ENCODE peak calls at places on chromosomes 5 and 9, in four cellular contexts. R is prostate gland, D is kidney epithelial cell, M is A549. G is an unnamed sample.

GRCh38 chr9:3332802-3333201 is 193.0 kb downstream of the RFX3 start:
- DNase-seq in R (no peak), D (no peak), M (no peak), G (no peak)

GRCh38 chr5:151075698-151076331 is 5.0 kb downstream of the TNIP1 start:
- DNase-seq in R (no peak), D (no peak), M (no peak), G (no peak)

GRCh38 chr5:115543365-115543700 is 1.2 kb downstream of the FEM1C start:
- DNase-seq in R (peak; percentile 11), D (no peak), M (no peak), G (no peak)

GRCh38 chr5:41869150-41869738 is 981 bp downstream of the OXCT1 start:
- DNase-seq in R (peak; percentile 48), D (no peak), M (no peak), G (no peak)

GRCh38 chr9:72871685-72872084 is 81.2 kb downstream of the ALDH1A1 start:
- DNase-seq in R (no peak), D (no peak), M (no peak), G (no peak)

GRCh38 chr5:149063017-149063687 is at the start of gene SH3TC2:
- DNase-seq in R (peak; percentile 57), D (no peak), M (peak; percentile 14), G (no peak)

GRCh38 chr5:147690595-147690994 is 91.9 kb downstream of the JAKMIP2 start:
- DNase-seq in R (no peak), D (peak; percentile 25), M (no peak), G (no peak)

GRCh38 chr5:30500513-30500912 is 693.0 kb upstream of the CDH6 start:
- DNase-seq in R (no peak), D (no peak), M (no peak), G (no peak)

GRCh38 chr5:148860599-148860998 is 34.2 kb downstream of the ADRB2 start:
- DNase-seq in R (no peak), D (no peak), M (no peak), G (no peak)

GRCh38 chr5:180315762-180316212 is 23.9 kb upstream of the MAPK9 start:
- DNase-seq in R (peak; percentile 21), D (no peak), M (peak; percentile 54), G (no peak)

GRCh38 chr5:58462623-58463230 is 2.8 kb upstream of the PLK2 start:
- DNase-seq in R (peak; percentile 24), D (no peak), M (peak; percentile 31), G (no peak)

GRCh38 chr5:147417133-147417813 is 92.6 kb downstream of the DPYSL3 start:
- DNase-seq in R (peak; percentile 18), D (no peak), M (no peak), G (no peak)

GRCh38 chr5:143207563-143208364 is 195.7 kb downstream of the NR3C1 start:
- DNase-seq in R (no peak), D (no peak), M (no peak), G (no peak)

GRCh38 chr5:173710528-173710927 is 94.1 kb upstream of the BOD1 start:
- DNase-seq in R (no peak), D (no peak), M (no peak), G (no peak)

GRCh38 chr9:114988962-114989599 is 58.7 kb upstream of the TNFSF8 start:
- DNase-seq in R (no peak), D (no peak), M (no peak), G (no peak)

GRCh38 chr9:75229605-75230332 is 141.5 kb downstream of the OSTF1 start:
- DNase-seq in R (peak; percentile 97), D (peak; percentile 87), M (no peak), G (no peak)

GRCh38 chr9:129141066-129142041 is 30.1 kb downstream of the PTPA start:
- DNase-seq in R (peak; percentile 65), D (peak; percentile 94), M (no peak), G (peak; percentile 75)

GRCh38 chr5:80654054-80654390 is 430 bp upstream of the MSH3 start:
- DNase-seq in R (no peak), D (no peak), M (peak; percentile 25), G (no peak)

GRCh38 chr9:100213730-100214477 is 114.9 kb downstream of the INVS start:
- DNase-seq in R (no peak), D (peak; percentile 38), M (no peak), G (no peak)

GRCh38 chr9:124202447-124202971 is 55.2 kb upstream of the NEK6 start:
- DNase-seq in R (no peak), D (no peak), M (no peak), G (no peak)

GRCh38 chr5:64923151-64923685 is 154.5 kb downstream of the CWC27 start:
- DNase-seq in R (no peak), D (no peak), M (no peak), G (no peak)

GRCh38 chr5:1031306-1031959 is 22.8 kb downstream of the NKD2 start:
- DNase-seq in R (no peak), D (no peak), M (no peak), G (no peak)

GRCh38 chr9:8816361-8816760 is 1016.8 kb upstream of the DMAC1 start:
- DNase-seq in R (no peak), D (peak; percentile 29), M (no peak), G (no peak)

GRCh38 chr9:72984990-72985389 is 32.1 kb upstream of the ALDH1A1 start:
- DNase-seq in R (peak; percentile 55), D (no peak), M (no peak), G (peak; percentile 63)

GRCh38 chr5:149170292-149170691 is 29.0 kb downstream of the ABLIM3 start:
- DNase-seq in R (no peak), D (no peak), M (no peak), G (no peak)

GRCh38 chr9:95032580-95033298 is 284.8 kb downstream of the FANCC start:
- DNase-seq in R (no peak), D (no peak), M (no peak), G (no peak)

GRCh38 chr9:81112638-81113037 is 576.7 kb downstream of the TLE1 start:
- DNase-seq in R (no peak), D (no peak), M (no peak), G (no peak)

GRCh38 chr5:31479706-31480105 is 52.2 kb downstream of the DROSHA start:
- DNase-seq in R (no peak), D (no peak), M (no peak), G (no peak)

GRCh38 chr5:179371681-179372675 is 26.7 kb upstream of the ADAMTS2 start:
- DNase-seq in R (no peak), D (no peak), M (no peak), G (no peak)

GRCh38 chr9:124000161-124000783 is 11.3 kb upstream of the LHX2 start:
- DNase-seq in R (no peak), D (no peak), M (peak; percentile 15), G (no peak)

GRCh38 chr9:34124103-34124502 is 2.4 kb downstream of the DCAF12 start:
- DNase-seq in R (no peak), D (no peak), M (no peak), G (no peak)

GRCh38 chr9:91045036-91045435 is 243.4 kb downstream of the SYK start:
- DNase-seq in R (no peak), D (no peak), M (no peak), G (no peak)

DNA sequence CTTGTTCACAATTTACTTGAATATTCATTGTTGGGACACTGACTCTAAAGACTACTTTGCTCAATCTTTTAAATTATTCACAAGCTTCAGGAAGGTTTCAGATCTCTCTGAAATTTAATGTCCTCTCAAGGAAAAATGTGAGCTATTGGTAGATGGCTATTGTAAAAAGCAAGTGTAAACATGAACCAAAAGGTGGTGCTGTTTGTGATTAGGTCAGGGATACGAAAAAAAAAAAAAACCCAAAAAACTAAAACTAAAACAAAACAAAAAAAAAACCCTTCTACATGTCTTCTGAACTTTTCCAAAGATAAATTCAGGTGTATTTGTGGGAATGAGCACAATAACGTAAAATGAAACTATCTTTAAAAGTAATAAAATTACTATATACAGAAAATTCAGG is 193.8 kb downstream of the SLF1 start:
- DNase-seq in R (no peak), D (no peak), M (no peak), G (no peak)
- TF ChIP-seq CTCF in R (no peak), D (no peak), M (peak; percentile 6), G (peak; percentile 11)

DNA sequence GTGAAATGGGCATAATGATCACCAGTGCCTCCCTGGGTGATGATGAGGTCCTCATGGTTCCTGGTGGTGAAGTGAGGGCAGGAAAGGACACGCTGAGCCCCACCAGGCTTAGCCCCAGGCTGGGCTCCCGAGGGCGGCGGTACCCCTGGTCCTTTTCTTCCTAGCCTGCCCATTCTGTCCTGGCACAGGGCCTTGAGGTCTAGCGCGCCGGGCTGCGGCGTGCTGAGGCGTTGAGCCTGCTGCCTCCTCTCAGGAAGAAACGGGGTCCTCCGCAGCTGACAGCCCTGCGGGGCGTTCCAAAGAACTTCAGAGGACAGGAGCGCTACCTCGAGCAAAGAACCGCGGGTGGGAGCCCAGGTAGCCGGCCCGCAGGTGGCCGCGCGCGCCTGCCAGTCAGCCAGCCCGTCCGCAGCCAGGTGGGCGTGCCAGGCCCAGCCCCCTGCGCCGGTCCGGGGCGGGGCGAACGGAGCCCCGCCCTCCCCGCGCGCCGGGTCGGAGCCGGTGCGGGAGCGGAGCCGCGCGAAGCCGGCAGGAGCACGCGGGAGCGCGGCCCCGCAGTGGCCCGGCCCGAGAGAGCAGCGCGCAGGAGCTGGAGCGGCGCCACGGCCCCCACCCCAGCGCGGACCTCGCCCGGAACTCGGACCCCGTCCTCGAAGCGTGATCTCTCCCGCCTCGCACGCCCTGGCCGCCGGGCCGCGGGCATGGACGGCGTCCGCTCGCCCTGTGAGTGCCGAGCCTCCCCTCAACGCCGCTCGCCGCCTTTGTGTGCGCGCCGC is at the start of gene WNK2:
- DNase-seq in R (peak; percentile 45), D (no peak), M (peak; percentile 76), G (no peak)
- H3K4me3 ChIP-seq in R (peak within 1 kb of the TSS; percentile 69), D (peak within 1 kb of the TSS; percentile 28), M (peak within 1 kb of the TSS; percentile 82), G (peak within 1 kb of the TSS; percentile 65)

GRCh38 chr5:139385061-139385889 is 2.2 kb upstream of the SLC23A1 start:
- DNase-seq in R (no peak), D (no peak), M (no peak), G (no peak)
- TF ChIP-seq CTCF in R (peak; percentile 32), D (no peak), M (no peak), G (no peak)

GRCh38 chr9:121648799-121649198 is 2.6 kb upstream of the DAB2IP start:
- DNase-seq in R (no peak), D (no peak), M (no peak), G (no peak)

GRCh38 chr9:121651295-121652036 is at the start of gene DAB2IP:
- DNase-seq in R (peak; percentile 33), D (no peak), M (no peak), G (peak; percentile 18)

GRCh38 chr9:121651014-121651294 is 480 bp upstream of the DAB2IP start:
- DNase-seq in R (no peak), D (no peak), M (no peak), G (no peak)

GRCh38 chr9:121649476-121650219 is 1.8 kb upstream of the DAB2IP start:
- DNase-seq in R (no peak), D (no peak), M (no peak), G (no peak)

DNA sequence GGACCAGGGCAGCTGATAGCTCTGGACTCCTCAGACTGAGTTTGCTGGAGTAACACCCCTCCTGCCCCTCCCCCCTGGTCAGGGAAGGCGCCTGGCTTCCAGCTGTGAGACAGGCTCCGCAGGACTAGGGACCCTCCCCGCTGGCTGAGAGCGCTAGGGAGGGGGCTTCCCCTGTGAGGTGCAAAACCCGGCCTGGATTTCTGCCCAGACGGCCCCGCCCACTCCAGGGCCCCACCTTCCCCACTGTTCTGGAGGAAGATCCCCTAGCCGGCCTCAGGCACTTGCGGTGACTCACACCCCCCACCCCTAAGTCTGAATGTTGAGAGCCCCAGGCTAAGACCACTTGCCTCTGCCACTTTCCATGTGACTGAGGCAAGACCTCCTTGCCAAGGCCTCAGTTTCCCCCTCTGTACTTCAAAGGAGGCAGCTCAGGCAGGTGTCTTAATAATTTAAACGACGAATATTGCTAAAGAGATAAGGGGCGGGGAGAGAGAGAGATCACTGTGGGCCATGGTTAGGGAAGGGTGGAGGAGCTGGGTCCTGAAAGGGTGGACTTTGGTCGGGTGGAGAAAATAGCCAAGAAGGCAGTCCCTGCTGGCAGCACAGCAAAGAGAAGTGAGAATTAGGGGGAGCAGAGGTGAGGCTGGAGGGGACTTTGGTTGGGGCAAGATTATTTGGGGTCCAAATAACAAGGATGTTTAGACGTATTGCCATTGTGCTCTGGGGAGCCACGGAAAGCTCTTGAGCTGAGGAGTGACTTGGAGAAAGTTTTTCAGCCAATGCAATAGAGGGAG is 1.0 kb upstream of the DAB2IP start:
- DNase-seq in R (no peak), D (no peak), M (no peak), G (peak; percentile 27)
- H3K4me3 ChIP-seq in R (no peak overlapping the region), D (no peak overlapping the region), M (peak overlapping the region; percentile 88), G (no peak overlapping the region)

G was measured in retinal pigment epithelial cell.